ENCODE peak calls at places on chromosomes 12 and 14, in ten cellular contexts. One of them, this sample, is unnamed.

GRCh38 chr14:55585854-55586253 is 5.8 kb downstream of the KTN1 start:
- DNase-seq in heart right ventricle: no peak
- DNase-seq in activated CD8-positive, alpha-beta memory T cell treated with anti-CD3 and anti-CD28 coated beads, Interleukin-2, amount 50 U/mL, for 4 hours: no peak
- DNase-seq in amygdala: no peak
- DNase-seq in LHCN-M2: peak
- DNase-seq in SW 1271: no peak
- DNase-seq in prostate gland: no peak
- DNase-seq in GM13977: no peak
- DNase-seq in KG1: no peak
- DNase-seq in foreskin fibroblast: peak
- DNase-seq in this sample: no peak

GRCh38 chr12:13250416-13250815 is 53.9 kb downstream of the EMP1 start:
- DNase-seq in LHCN-M2: peak
- DNase-seq in GM13977: no peak
- DNase-seq in heart right ventricle: no peak
- DNase-seq in SW 1271: peak
- DNase-seq in foreskin fibroblast: peak
- DNase-seq in amygdala: no peak
- DNase-seq in activated CD8-positive, alpha-beta memory T cell treated with anti-CD3 and anti-CD28 coated beads, Interleukin-2, amount 50 U/mL, for 4 hours: no peak
- DNase-seq in prostate gland: no peak
- DNase-seq in KG1: no peak
- DNase-seq in this sample: no peak

GRCh38 chr12:14408208-14408607 is 42.7 kb downstream of the ATF7IP start:
- DNase-seq in heart right ventricle: no peak
- DNase-seq in SW 1271: no peak
- DNase-seq in LHCN-M2: peak
- DNase-seq in prostate gland: no peak
- DNase-seq in amygdala: no peak
- DNase-seq in GM13977: no peak
- DNase-seq in foreskin fibroblast: no peak
- DNase-seq in activated CD8-positive, alpha-beta memory T cell treated with anti-CD3 and anti-CD28 coated beads, Interleukin-2, amount 50 U/mL, for 4 hours: no peak
- DNase-seq in KG1: no peak
- DNase-seq in this sample: peak

GRCh38 chr14:68111733-68112270 is 292.2 kb downstream of the RAD51B start:
- DNase-seq in heart right ventricle: no peak
- DNase-seq in SW 1271: no peak
- DNase-seq in amygdala: no peak
- DNase-seq in activated CD8-positive, alpha-beta memory T cell treated with anti-CD3 and anti-CD28 coated beads, Interleukin-2, amount 50 U/mL, for 4 hours: no peak
- DNase-seq in GM13977: no peak
- DNase-seq in LHCN-M2: no peak
- DNase-seq in foreskin fibroblast: no peak
- DNase-seq in KG1: no peak
- DNase-seq in prostate gland: no peak
- DNase-seq in this sample: peak

GRCh38 chr12:68745376-68745903 is 536 bp upstream of the SLC35E3 start:
- DNase-seq in LHCN-M2: no peak
- DNase-seq in amygdala: no peak
- DNase-seq in foreskin fibroblast: no peak
- DNase-seq in GM13977: no peak
- DNase-seq in SW 1271: no peak
- DNase-seq in KG1: no peak
- DNase-seq in activated CD8-positive, alpha-beta memory T cell treated with anti-CD3 and anti-CD28 coated beads, Interleukin-2, amount 50 U/mL, for 4 hours: no peak
- DNase-seq in prostate gland: no peak
- DNase-seq in heart right ventricle: no peak
- DNase-seq in this sample: no peak

GRCh38 chr14:39492267-39492666 is 60.0 kb upstream of the FBXO33 start:
- DNase-seq in amygdala: no peak
- DNase-seq in prostate gland: no peak
- DNase-seq in LHCN-M2: peak
- DNase-seq in heart right ventricle: no peak
- DNase-seq in foreskin fibroblast: peak
- DNase-seq in GM13977: no peak
- DNase-seq in activated CD8-positive, alpha-beta memory T cell treated with anti-CD3 and anti-CD28 coated beads, Interleukin-2, amount 50 U/mL, for 4 hours: no peak
- DNase-seq in SW 1271: peak
- DNase-seq in KG1: no peak
- DNase-seq in this sample: no peak

GRCh38 chr14:72291908-72292688 is 359.9 kb downstream of the RGS6 start:
- DNase-seq in amygdala: no peak
- DNase-seq in KG1: peak
- DNase-seq in LHCN-M2: peak
- DNase-seq in foreskin fibroblast: peak
- DNase-seq in SW 1271: no peak
- DNase-seq in prostate gland: no peak
- DNase-seq in activated CD8-positive, alpha-beta memory T cell treated with anti-CD3 and anti-CD28 coated beads, Interleukin-2, amount 50 U/mL, for 4 hours: no peak
- DNase-seq in heart right ventricle: peak
- DNase-seq in GM13977: peak
- DNase-seq in this sample: peak

GRCh38 chr12:48184549-48184922 is 1.1 kb downstream of the CCDC184 start:
- DNase-seq in heart right ventricle: no peak
- DNase-seq in SW 1271: no peak
- DNase-seq in prostate gland: no peak
- DNase-seq in amygdala: no peak
- DNase-seq in LHCN-M2: no peak
- DNase-seq in foreskin fibroblast: no peak
- DNase-seq in GM13977: no peak
- DNase-seq in activated CD8-positive, alpha-beta memory T cell treated with anti-CD3 and anti-CD28 coated beads, Interleukin-2, amount 50 U/mL, for 4 hours: no peak
- DNase-seq in KG1: no peak
- DNase-seq in this sample: peak

GRCh38 chr14:59595071-59595470 is 18.5 kb upstream of the CCDC175 start:
- DNase-seq in foreskin fibroblast: no peak
- DNase-seq in heart right ventricle: no peak
- DNase-seq in activated CD8-positive, alpha-beta memory T cell treated with anti-CD3 and anti-CD28 coated beads, Interleukin-2, amount 50 U/mL, for 4 hours: no peak
- DNase-seq in SW 1271: no peak
- DNase-seq in amygdala: no peak
- DNase-seq in KG1: no peak
- DNase-seq in prostate gland: no peak
- DNase-seq in GM13977: no peak
- DNase-seq in LHCN-M2: no peak
- DNase-seq in this sample: peak

GRCh38 chr12:32650508-32650907 is 28.6 kb upstream of the DNM1L start:
- DNase-seq in heart right ventricle: no peak
- DNase-seq in amygdala: no peak
- DNase-seq in KG1: no peak
- DNase-seq in foreskin fibroblast: no peak
- DNase-seq in LHCN-M2: no peak
- DNase-seq in prostate gland: no peak
- DNase-seq in activated CD8-positive, alpha-beta memory T cell treated with anti-CD3 and anti-CD28 coated beads, Interleukin-2, amount 50 U/mL, for 4 hours: no peak
- DNase-seq in GM13977: no peak
- DNase-seq in SW 1271: no peak
- DNase-seq in this sample: no peak

GRCh38 chr12:52415870-52416750 is 10.0 kb upstream of the KRT82 start:
- DNase-seq in activated CD8-positive, alpha-beta memory T cell treated with anti-CD3 and anti-CD28 coated beads, Interleukin-2, amount 50 U/mL, for 4 hours: no peak
- DNase-seq in foreskin fibroblast: peak
- DNase-seq in amygdala: no peak
- DNase-seq in SW 1271: no peak
- DNase-seq in prostate gland: no peak
- DNase-seq in GM13977: no peak
- DNase-seq in KG1: no peak
- DNase-seq in LHCN-M2: peak
- DNase-seq in heart right ventricle: peak
- DNase-seq in this sample: no peak

GRCh38 chr12:91316161-91316759 is 133.6 kb upstream of the DCN start:
- DNase-seq in heart right ventricle: peak
- DNase-seq in SW 1271: no peak
- DNase-seq in GM13977: no peak
- DNase-seq in KG1: no peak
- DNase-seq in amygdala: no peak
- DNase-seq in foreskin fibroblast: peak
- DNase-seq in LHCN-M2: peak
- DNase-seq in prostate gland: no peak
- DNase-seq in activated CD8-positive, alpha-beta memory T cell treated with anti-CD3 and anti-CD28 coated beads, Interleukin-2, amount 50 U/mL, for 4 hours: no peak
- DNase-seq in this sample: no peak

GRCh38 chr12:65640489-65640901 is 183.8 kb upstream of the HMGA2 start:
- DNase-seq in SW 1271: no peak
- DNase-seq in amygdala: no peak
- DNase-seq in KG1: no peak
- DNase-seq in activated CD8-positive, alpha-beta memory T cell treated with anti-CD3 and anti-CD28 coated beads, Interleukin-2, amount 50 U/mL, for 4 hours: no peak
- DNase-seq in prostate gland: no peak
- DNase-seq in LHCN-M2: peak
- DNase-seq in GM13977: no peak
- DNase-seq in foreskin fibroblast: peak
- DNase-seq in heart right ventricle: no peak
- DNase-seq in this sample: no peak

GRCh38 chr14:90061849-90062794 is at the start of gene KCNK13:
- DNase-seq in GM13977: peak
- DNase-seq in foreskin fibroblast: peak
- DNase-seq in heart right ventricle: no peak
- DNase-seq in amygdala: no peak
- DNase-seq in activated CD8-positive, alpha-beta memory T cell treated with anti-CD3 and anti-CD28 coated beads, Interleukin-2, amount 50 U/mL, for 4 hours: no peak
- DNase-seq in SW 1271: no peak
- DNase-seq in LHCN-M2: no peak
- DNase-seq in KG1: no peak
- DNase-seq in prostate gland: peak
- DNase-seq in this sample: peak

GRCh38 chr14:25086817-25087396 is 37.0 kb upstream of the STXBP6 start:
- DNase-seq in prostate gland: no peak
- DNase-seq in foreskin fibroblast: no peak
- DNase-seq in heart right ventricle: no peak
- DNase-seq in GM13977: no peak
- DNase-seq in SW 1271: no peak
- DNase-seq in KG1: no peak
- DNase-seq in LHCN-M2: no peak
- DNase-seq in amygdala: no peak
- DNase-seq in activated CD8-positive, alpha-beta memory T cell treated with anti-CD3 and anti-CD28 coated beads, Interleukin-2, amount 50 U/mL, for 4 hours: no peak
- DNase-seq in this sample: no peak

GRCh38 chr12:10121278-10121677 is 8.7 kb downstream of the CLEC7A start:
- DNase-seq in GM13977: no peak
- DNase-seq in SW 1271: no peak
- DNase-seq in heart right ventricle: no peak
- DNase-seq in LHCN-M2: no peak
- DNase-seq in prostate gland: no peak
- DNase-seq in amygdala: no peak
- DNase-seq in foreskin fibroblast: no peak
- DNase-seq in activated CD8-positive, alpha-beta memory T cell treated with anti-CD3 and anti-CD28 coated beads, Interleukin-2, amount 50 U/mL, for 4 hours: no peak
- DNase-seq in KG1: no peak
- DNase-seq in this sample: no peak

GRCh38 chr14:72463291-72463866 is 430.5 kb downstream of the DPF3 start:
- DNase-seq in KG1: no peak
- DNase-seq in prostate gland: no peak
- DNase-seq in LHCN-M2: peak
- DNase-seq in foreskin fibroblast: peak
- DNase-seq in GM13977: no peak
- DNase-seq in heart right ventricle: no peak
- DNase-seq in amygdala: no peak
- DNase-seq in activated CD8-positive, alpha-beta memory T cell treated with anti-CD3 and anti-CD28 coated beads, Interleukin-2, amount 50 U/mL, for 4 hours: no peak
- DNase-seq in SW 1271: no peak
- DNase-seq in this sample: no peak

GRCh38 chr12:56257071-56257470 is 1.1 kb downstream of the ANKRD52 start:
- DNase-seq in heart right ventricle: no peak
- DNase-seq in SW 1271: no peak
- DNase-seq in GM13977: no peak
- DNase-seq in foreskin fibroblast: no peak
- DNase-seq in LHCN-M2: no peak
- DNase-seq in KG1: no peak
- DNase-seq in prostate gland: no peak
- DNase-seq in activated CD8-positive, alpha-beta memory T cell treated with anti-CD3 and anti-CD28 coated beads, Interleukin-2, amount 50 U/mL, for 4 hours: no peak
- DNase-seq in amygdala: no peak
- DNase-seq in this sample: no peak

GRCh38 chr12:53750812-53751335 is 905 bp downstream of the CISTR start:
- DNase-seq in foreskin fibroblast: no peak
- DNase-seq in LHCN-M2: peak
- DNase-seq in heart right ventricle: peak
- DNase-seq in amygdala: no peak
- DNase-seq in GM13977: peak
- DNase-seq in SW 1271: no peak
- DNase-seq in prostate gland: no peak
- DNase-seq in activated CD8-positive, alpha-beta memory T cell treated with anti-CD3 and anti-CD28 coated beads, Interleukin-2, amount 50 U/mL, for 4 hours: no peak
- DNase-seq in KG1: no peak
- DNase-seq in this sample: peak

GRCh38 chr12:73225941-73226340 is 953.8 kb downstream of the TRHDE start:
- DNase-seq in KG1: no peak
- DNase-seq in foreskin fibroblast: no peak
- DNase-seq in LHCN-M2: no peak
- DNase-seq in activated CD8-positive, alpha-beta memory T cell treated with anti-CD3 and anti-CD28 coated beads, Interleukin-2, amount 50 U/mL, for 4 hours: no peak
- DNase-seq in amygdala: no peak
- DNase-seq in SW 1271: no peak
- DNase-seq in heart right ventricle: no peak
- DNase-seq in GM13977: no peak
- DNase-seq in prostate gland: no peak
- DNase-seq in this sample: no peak

GRCh38 chr14:41418851-41419250 is 187.8 kb upstream of the LRFN5 start:
- DNase-seq in foreskin fibroblast: no peak
- DNase-seq in LHCN-M2: no peak
- DNase-seq in SW 1271: no peak
- DNase-seq in GM13977: no peak
- DNase-seq in prostate gland: no peak
- DNase-seq in activated CD8-positive, alpha-beta memory T cell treated with anti-CD3 and anti-CD28 coated beads, Interleukin-2, amount 50 U/mL, for 4 hours: no peak
- DNase-seq in heart right ventricle: no peak
- DNase-seq in amygdala: no peak
- DNase-seq in KG1: no peak
- DNase-seq in this sample: no peak

GRCh38 chr14:51302319-51303030 is 62.4 kb downstream of the TMX1 start:
- DNase-seq in SW 1271: no peak
- DNase-seq in heart right ventricle: no peak
- DNase-seq in amygdala: no peak
- DNase-seq in foreskin fibroblast: peak
- DNase-seq in prostate gland: no peak
- DNase-seq in GM13977: no peak
- DNase-seq in KG1: no peak
- DNase-seq in LHCN-M2: peak
- DNase-seq in activated CD8-positive, alpha-beta memory T cell treated with anti-CD3 and anti-CD28 coated beads, Interleukin-2, amount 50 U/mL, for 4 hours: no peak
- DNase-seq in this sample: no peak

GRCh38 chr12:57203791-57204190 is 12.8 kb upstream of the NXPH4 start:
- DNase-seq in heart right ventricle: no peak
- DNase-seq in foreskin fibroblast: no peak
- DNase-seq in LHCN-M2: no peak
- DNase-seq in activated CD8-positive, alpha-beta memory T cell treated with anti-CD3 and anti-CD28 coated beads, Interleukin-2, amount 50 U/mL, for 4 hours: no peak
- DNase-seq in prostate gland: no peak
- DNase-seq in GM13977: no peak
- DNase-seq in SW 1271: no peak
- DNase-seq in KG1: no peak
- DNase-seq in amygdala: no peak
- DNase-seq in this sample: no peak

GRCh38 chr14:65958664-65959562 is 527.3 kb upstream of the CCDC196 start:
- DNase-seq in amygdala: no peak
- DNase-seq in GM13977: peak
- DNase-seq in foreskin fibroblast: peak
- DNase-seq in KG1: peak
- DNase-seq in activated CD8-positive, alpha-beta memory T cell treated with anti-CD3 and anti-CD28 coated beads, Interleukin-2, amount 50 U/mL, for 4 hours: no peak
- DNase-seq in prostate gland: no peak
- DNase-seq in SW 1271: no peak
- DNase-seq in LHCN-M2: peak
- DNase-seq in heart right ventricle: no peak
- DNase-seq in this sample: peak